ENCODE peak calls at places on chromosomes 4 and X, in four cellular contexts. One of them, this sample, is unnamed. For H3K27me3, the result is how much of the 10 kb centered on the place peaks cover.

GRCh38 chr4:26937567-26937966 is 76.9 kb downstream of the STIM2 start:
- DNase-seq in transverse colon: no peak
- DNase-seq in upper lobe of right lung: no peak
- DNase-seq in breast epithelium: no peak
- DNase-seq in this sample: no peak

GRCh38 chr4:185837415-185838103 is 25.6 kb upstream of the SORBS2 start:
- DNase-seq in transverse colon: no peak
- DNase-seq in breast epithelium: no peak
- DNase-seq in upper lobe of right lung: no peak
- DNase-seq in this sample: no peak

GRCh38 chr4:39823193-39823592 is 125.3 kb downstream of the UBE2K start:
- DNase-seq in upper lobe of right lung: no peak
- DNase-seq in breast epithelium: no peak
- DNase-seq in transverse colon: no peak
- DNase-seq in this sample: no peak

GRCh38 chrX:153708415-153708814 is 15.8 kb downstream of the BCAP31 start:
- DNase-seq in upper lobe of right lung: peak
- DNase-seq in transverse colon: peak
- DNase-seq in breast epithelium: peak
- DNase-seq in this sample: peak

GRCh38 chr4:73067971-73068394 is 1.5 kb downstream of the COX18 start:
- DNase-seq in upper lobe of right lung: no peak
- DNase-seq in transverse colon: no peak
- DNase-seq in breast epithelium: no peak
- DNase-seq in this sample: no peak

GRCh38 chr4:133776961-133777360 is 424.6 kb downstream of the PABPC4L start:
- DNase-seq in upper lobe of right lung: no peak
- DNase-seq in breast epithelium: no peak
- DNase-seq in transverse colon: no peak
- DNase-seq in this sample: no peak

GRCh38 chr4:15552557-15553362 is 83.1 kb downstream of the CC2D2A start:
- DNase-seq in upper lobe of right lung: no peak
- DNase-seq in transverse colon: no peak
- DNase-seq in breast epithelium: no peak
- DNase-seq in this sample: no peak

GRCh38 chrX:34909151-34909550 is 33.4 kb upstream of the FAM47B start:
- DNase-seq in breast epithelium: no peak
- DNase-seq in upper lobe of right lung: no peak
- DNase-seq in transverse colon: no peak
- DNase-seq in this sample: no peak

GRCh38 chr4:2247128-2248043 is 5.5 kb upstream of the HAUS3 start:
- DNase-seq in transverse colon: no peak
- DNase-seq in upper lobe of right lung: no peak
- DNase-seq in breast epithelium: peak
- DNase-seq in this sample: no peak

GRCh38 chrX:9688833-9689232 is 76.8 kb downstream of the GPR143 start:
- DNase-seq in upper lobe of right lung: no peak
- DNase-seq in transverse colon: no peak
- DNase-seq in breast epithelium: no peak
- DNase-seq in this sample: no peak

GRCh38 chrX:45771114-45771513 is 570.4 kb upstream of the DIPK2B start:
- DNase-seq in breast epithelium: no peak
- DNase-seq in transverse colon: peak
- DNase-seq in upper lobe of right lung: no peak
- DNase-seq in this sample: no peak

GRCh38 chrX:68719904-68720614 is 72.6 kb downstream of the STARD8 start:
- DNase-seq in breast epithelium: no peak
- DNase-seq in transverse colon: no peak
- DNase-seq in upper lobe of right lung: no peak
- DNase-seq in this sample: no peak

GRCh38 chrX:135432881-135433521 is 11.3 kb downstream of the SMIM10L2A start:
- DNase-seq in transverse colon: no peak
- DNase-seq in upper lobe of right lung: peak
- DNase-seq in breast epithelium: no peak
- DNase-seq in this sample: no peak

GRCh38 chrX:150569155-150569477 is 695 bp downstream of the MTM1 start:
- DNase-seq in upper lobe of right lung: peak
- DNase-seq in breast epithelium: no peak
- DNase-seq in transverse colon: peak
- DNase-seq in this sample: peak

GRCh38 chr4:177401658-177402273 is 40.5 kb downstream of the AGA start:
- DNase-seq in breast epithelium: no peak
- DNase-seq in upper lobe of right lung: no peak
- DNase-seq in transverse colon: no peak
- DNase-seq in this sample: no peak

GRCh38 chr4:7043521-7044414 is 596 bp downstream of the TADA2B start:
- DNase-seq in transverse colon: peak
- DNase-seq in upper lobe of right lung: peak
- DNase-seq in breast epithelium: no peak
- DNase-seq in this sample: peak

GRCh38 chr4:120557372-120557771 is 365.2 kb downstream of the PRDM5 start:
- DNase-seq in upper lobe of right lung: no peak
- DNase-seq in breast epithelium: no peak
- DNase-seq in transverse colon: no peak
- DNase-seq in this sample: no peak

GRCh38 chr4:118352843-118353373 is at the start of gene PRSS12:
- DNase-seq in breast epithelium: no peak
- DNase-seq in upper lobe of right lung: peak
- DNase-seq in transverse colon: peak
- DNase-seq in this sample: peak

GRCh38 chr4:104451573-104451972 is 43.1 kb downstream of the CXXC4 start:
- DNase-seq in upper lobe of right lung: no peak
- DNase-seq in breast epithelium: no peak
- DNase-seq in transverse colon: no peak
- DNase-seq in this sample: no peak

DNA sequence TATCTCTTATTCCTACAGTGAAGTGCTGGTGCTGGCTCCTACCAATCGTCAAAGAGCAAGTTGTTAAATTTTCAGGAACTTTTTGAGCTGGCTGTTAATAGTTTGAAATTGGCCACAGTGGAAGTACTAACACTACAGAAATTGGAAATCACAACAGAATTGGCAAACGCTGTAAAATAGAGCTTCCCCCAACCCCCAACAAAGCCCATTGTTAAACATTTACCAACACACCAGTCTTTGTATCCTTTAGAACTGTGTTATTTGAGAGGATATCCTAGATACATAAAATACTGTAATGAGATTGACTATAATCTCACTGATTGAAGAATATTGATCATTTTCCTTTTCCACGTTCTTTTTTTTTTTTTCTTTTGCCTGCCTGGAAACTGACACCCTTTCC is 37.4 kb downstream of the FAM241A start:
- DNase-seq in transverse colon: no peak
- DNase-seq in breast epithelium: no peak
- DNase-seq in upper lobe of right lung: no peak
- DNase-seq in this sample: no peak
- TF ChIP-seq CTCF in transverse colon: no peak
- TF ChIP-seq CTCF in breast epithelium: no peak
- TF ChIP-seq CTCF in upper lobe of right lung: no peak
- TF ChIP-seq CTCF in this sample: no peak

GRCh38 chr4:169612869-169613859 is 781 bp upstream of the NEK1 start:
- DNase-seq in transverse colon: peak
- DNase-seq in upper lobe of right lung: peak
- DNase-seq in breast epithelium: peak
- DNase-seq in this sample: peak
- H3K27ac ChIP-seq in transverse colon: peak
- H3K27ac ChIP-seq in upper lobe of right lung: peak
- H3K27ac ChIP-seq in breast epithelium: peak
- H3K27ac ChIP-seq in this sample: peak

GRCh38 chrX:107748490-107748889 is 27.1 kb downstream of the TSC22D3 start:
- DNase-seq in breast epithelium: no peak
- DNase-seq in upper lobe of right lung: no peak
- DNase-seq in transverse colon: no peak
- DNase-seq in this sample: no peak
- H3K27me3 ChIP-seq in breast epithelium: under half
- H3K27me3 ChIP-seq in upper lobe of right lung: under half
- H3K27me3 ChIP-seq in transverse colon: under half
- H3K27me3 ChIP-seq in this sample: under half

GRCh38 chrX:132171478-132171877 is 43.7 kb upstream of the FRMD7 start:
- DNase-seq in breast epithelium: no peak
- DNase-seq in upper lobe of right lung: no peak
- DNase-seq in transverse colon: no peak
- DNase-seq in this sample: no peak
- TF ChIP-seq CTCF in breast epithelium: no peak
- TF ChIP-seq CTCF in upper lobe of right lung: no peak
- TF ChIP-seq CTCF in transverse colon: no peak
- TF ChIP-seq CTCF in this sample: no peak

GRCh38 chrX:21811832-21812231 is 27.6 kb upstream of the MBTPS2 start:
- DNase-seq in breast epithelium: no peak
- DNase-seq in transverse colon: no peak
- DNase-seq in upper lobe of right lung: no peak
- DNase-seq in this sample: no peak
- H3K27ac ChIP-seq in breast epithelium: no peak
- H3K27ac ChIP-seq in transverse colon: no peak
- H3K27ac ChIP-seq in upper lobe of right lung: no peak
- H3K27ac ChIP-seq in this sample: no peak

GRCh38 chrX:48904180-48904579 is 6.5 kb downstream of the PQBP1 start:
- DNase-seq in transverse colon: no peak
- DNase-seq in breast epithelium: no peak
- DNase-seq in upper lobe of right lung: no peak
- DNase-seq in this sample: no peak
- H3K27me3 ChIP-seq in transverse colon: under half
- H3K27me3 ChIP-seq in breast epithelium: under half
- H3K27me3 ChIP-seq in upper lobe of right lung: under half
- H3K27me3 ChIP-seq in this sample: under half

DNA sequence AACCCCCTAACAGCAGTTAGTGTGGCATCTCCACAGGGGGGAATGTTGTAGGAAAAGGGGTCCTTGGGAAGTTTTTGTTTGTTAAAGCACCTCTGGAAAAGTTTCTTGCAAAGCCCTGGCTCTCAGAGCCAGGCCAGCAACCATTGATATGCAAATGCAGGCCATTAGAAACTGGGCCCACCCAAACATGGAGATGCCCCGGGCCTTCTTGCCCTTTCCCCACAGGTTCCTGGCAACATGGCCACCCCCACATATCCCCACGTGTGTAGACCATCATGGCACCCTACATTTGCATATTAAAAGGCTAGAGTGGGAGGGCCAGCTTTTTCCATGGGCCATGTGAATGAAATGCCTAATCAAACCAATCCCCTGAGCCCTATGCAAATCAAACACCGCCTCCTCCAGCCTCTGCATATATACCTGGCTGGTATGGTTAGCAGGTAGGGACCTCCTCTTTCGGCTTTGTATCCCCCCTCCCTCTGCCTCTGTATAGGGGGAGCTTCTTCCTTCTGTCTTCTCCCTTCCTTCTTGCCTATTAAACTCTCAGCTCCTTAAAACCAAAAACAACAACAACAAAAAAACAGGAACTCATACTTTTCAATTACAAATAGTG is 44.0 kb upstream of the ZCCHC13 start:
- DNase-seq in upper lobe of right lung: no peak
- DNase-seq in transverse colon: no peak
- DNase-seq in breast epithelium: no peak
- DNase-seq in this sample: no peak
- TF ChIP-seq CTCF in upper lobe of right lung: no peak
- TF ChIP-seq CTCF in transverse colon: no peak
- TF ChIP-seq CTCF in breast epithelium: no peak
- TF ChIP-seq CTCF in this sample: no peak

GRCh38 chrX:675279-675886 is 44.8 kb downstream of the SHOX start:
- DNase-seq in transverse colon: no peak
- DNase-seq in breast epithelium: no peak
- DNase-seq in upper lobe of right lung: no peak
- DNase-seq in this sample: no peak
- H3K27ac ChIP-seq in transverse colon: no peak
- H3K27ac ChIP-seq in breast epithelium: no peak
- H3K27ac ChIP-seq in upper lobe of right lung: no peak
- H3K27ac ChIP-seq in this sample: no peak

GRCh38 chrX:63686878-63687714 is 97.9 kb downstream of the ARHGEF9 start:
- DNase-seq in upper lobe of right lung: no peak
- DNase-seq in transverse colon: no peak
- DNase-seq in breast epithelium: no peak
- DNase-seq in this sample: no peak
- H3K27me3 ChIP-seq in upper lobe of right lung: under half
- H3K27me3 ChIP-seq in transverse colon: under half
- H3K27me3 ChIP-seq in breast epithelium: under half
- H3K27me3 ChIP-seq in this sample: under half

This sample was measured in CD4-positive, alpha-beta T cell.